ENCODE peak calls at places on chromosomes 5 and 9, in seven cellular contexts. Z is mesenchymal stem cell, N is H1, F is IMR-90, P is neuronal stem cell, H is mesendoderm, V is trophoblast cell. K is an unnamed sample.
A peak's percentile ranks its signal among the peaks of the same experiment; 100 is the strongest.

GRCh38 chr9:14960881-14961280 is 50.7 kb upstream of the FREM1 start:
- DNase-seq in P (no peak), V (peak; percentile 80), Z (no peak), N (no peak), H (no peak), F (no peak), K (no peak)

GRCh38 chr5:43305948-43306563 is 7.2 kb downstream of the HMGCS1 start:
- DNase-seq in H (peak; percentile 77), F (peak; percentile 73), P (no peak), Z (peak; percentile 75), V (peak; percentile 19), N (no peak), K (no peak)

GRCh38 chr5:45695680-45696093 is 493 bp downstream of the HCN1 start:
- DNase-seq in V (no peak), Z (no peak), P (no peak), H (peak; percentile 38), F (no peak), N (no peak), K (no peak)

GRCh38 chr9:134192951-134193731 is 28.8 kb upstream of the RNU6ATAC start:
- DNase-seq in Z (peak; percentile 51), P (no peak), N (no peak), V (no peak), F (no peak), H (no peak), K (no peak)

GRCh38 chr9:124260769-124261603 is 3.2 kb downstream of the NEK6 start:
- DNase-seq in H (peak; percentile 52), N (no peak), V (peak; percentile 90), F (peak; percentile 69), Z (peak; percentile 89), P (no peak), K (no peak)

GRCh38 chr9:130271473-130271872 is 5.9 kb downstream of the HMCN2 start:
- DNase-seq in P (no peak), V (no peak), Z (no peak), N (no peak), H (no peak), F (no peak), K (no peak)

GRCh38 chr5:125485003-125485641 is 738.7 kb upstream of the ZNF608 start:
- DNase-seq in Z (peak; percentile 99), N (no peak), V (no peak), H (peak; percentile 54), P (peak; percentile 32), F (peak; percentile 97), K (no peak)

GRCh38 chr9:94734054-94734754 is 7.7 kb downstream of the AOPEP start:
- DNase-seq in V (no peak), H (no peak), Z (no peak), P (no peak), N (no peak), F (no peak), K (no peak)

GRCh38 chr9:127386249-127386648 is 10.7 kb upstream of the SLC2A8 start:
- DNase-seq in P (no peak), N (no peak), V (no peak), H (no peak), Z (no peak), F (no peak), K (no peak)

GRCh38 chr5:161058751-161059150 is 206.7 kb upstream of the ATP10B start:
- DNase-seq in H (no peak), P (no peak), Z (no peak), F (no peak), V (no peak), N (no peak), K (no peak)

GRCh38 chr5:33696413-33696812 is 195.4 kb downstream of the ADAMTS12 start:
- DNase-seq in P (no peak), N (no peak), F (no peak), Z (no peak), V (no peak), H (no peak), K (no peak)

GRCh38 chr9:134564431-134565170 is 77.0 kb upstream of the COL5A1 start:
- DNase-seq in V (no peak), H (no peak), N (no peak), Z (peak; percentile 90), P (no peak), F (peak; percentile 94), K (no peak)

GRCh38 chr5:59126665-59127354 is 543.9 kb downstream of the RAB3C start:
- DNase-seq in P (no peak), Z (peak; percentile 59), H (peak; percentile 63), N (no peak), F (peak; percentile 55), V (peak; percentile 16), K (no peak)

GRCh38 chr5:36874465-36874864 is 2.1 kb upstream of the NIPBL start:
- DNase-seq in F (no peak), Z (peak; percentile 13), N (no peak), P (no peak), H (no peak), V (no peak), K (no peak)

GRCh38 chr5:95155888-95156287 is 129.0 kb downstream of the MCTP1 start:
- DNase-seq in F (no peak), N (no peak), H (no peak), V (no peak), P (no peak), Z (no peak), K (no peak)

DNA sequence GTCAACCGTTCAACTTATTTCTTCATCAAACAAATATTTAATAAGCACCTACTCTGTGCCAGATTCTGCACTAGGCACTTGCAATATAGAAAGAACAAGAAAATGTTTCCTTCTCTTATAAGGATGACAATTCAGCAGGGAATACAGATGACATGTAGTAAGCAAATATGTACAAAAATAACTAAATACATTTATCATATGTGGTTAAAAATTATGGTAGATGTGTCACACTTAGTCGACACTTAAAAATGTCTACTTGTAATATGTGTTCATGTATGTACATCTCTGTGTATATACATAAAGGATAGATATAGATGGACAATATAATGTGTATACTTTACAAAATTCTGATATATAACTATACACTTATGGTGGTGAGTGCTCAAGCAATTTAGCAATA is 417.0 kb upstream of the MEF2C start:
- DNase-seq in Z (no peak), N (no peak), P (no peak), F (no peak), H (no peak), V (no peak), K (no peak)
- H2BK5ac ChIP-seq in Z (no peak overlapping the region), N (no peak overlapping the region), P (no peak overlapping the region), F (no peak overlapping the region), H (no peak overlapping the region), V (no peak overlapping the region), K (no peak overlapping the region)

GRCh38 chr5:137152616-137153015 is 346.5 kb downstream of the SPOCK1 start:
- DNase-seq in P (no peak), F (no peak), Z (no peak), N (no peak), H (no peak), V (no peak), K (no peak)
- H2BK5ac ChIP-seq in P (no peak overlapping the region), F (no peak overlapping the region), Z (no peak overlapping the region), N (no peak overlapping the region), H (no peak overlapping the region), V (no peak overlapping the region), K (no peak overlapping the region)

GRCh38 chr5:31062878-31063277 is 130.6 kb upstream of the CDH6 start:
- DNase-seq in P (no peak), F (no peak), N (no peak), V (no peak), Z (no peak), H (no peak), K (no peak)
- H2BK5ac ChIP-seq in P (no peak overlapping the region), F (no peak overlapping the region), N (no peak overlapping the region), V (no peak overlapping the region), Z (no peak overlapping the region), H (no peak overlapping the region), K (no peak overlapping the region)

DNA sequence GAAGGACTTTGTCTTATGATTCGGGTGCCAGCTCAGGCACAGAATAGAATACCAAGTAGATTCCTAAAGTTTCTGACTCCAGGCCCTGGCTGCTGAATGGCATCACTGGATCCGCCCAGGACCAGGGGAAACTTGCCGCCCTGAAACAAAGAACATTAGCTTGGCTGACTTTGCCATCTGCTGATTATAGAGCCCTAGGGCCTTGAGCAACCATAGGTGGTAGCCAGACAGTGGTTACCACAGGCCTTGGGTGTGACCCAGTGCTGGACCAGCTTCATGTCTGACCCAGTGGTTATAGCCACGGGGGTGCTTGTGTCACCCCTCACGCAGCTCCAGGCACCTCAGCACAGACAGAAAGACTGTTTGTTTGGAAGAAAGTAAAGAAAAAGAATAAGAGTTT is 62.7 kb downstream of the SSBP2 start:
- DNase-seq in P (no peak), Z (no peak), F (no peak), V (no peak), H (no peak), N (no peak), K (no peak)
- H2BK5ac ChIP-seq in P (no peak overlapping the region), Z (no peak overlapping the region), F (no peak overlapping the region), V (no peak overlapping the region), H (no peak overlapping the region), N (no peak overlapping the region), K (no peak overlapping the region)

GRCh38 chr5:177393206-177393765 is 7.2 kb downstream of the PFN3 start:
- DNase-seq in N (no peak), V (no peak), P (no peak), Z (no peak), H (no peak), F (no peak), K (no peak)
- H2BK5ac ChIP-seq in N (peak overlapping the region; percentile 5), V (no peak overlapping the region), P (no peak overlapping the region), Z (no peak overlapping the region), H (no peak overlapping the region), F (no peak overlapping the region), K (no peak overlapping the region)

K was measured in H9.